ENCODE peak calls at places on chromosomes 13 and 19, in four cellular contexts. N is IMR-90, S is PC-3, Q is PC-9. C is an unnamed sample.

GRCh38 chr13:93279982-93280381 is 53.4 kb downstream of the GPC6 start:
- DNase-seq in S (no peak), Q (no peak), N (no peak), C (no peak)

GRCh38 chr13:110001622-110002275 is 215.4 kb upstream of the IRS2 start:
- DNase-seq in N (peak), S (peak), Q (no peak), C (no peak)

GRCh38 chr13:111398715-111399299 is 78.4 kb downstream of the TEX29 start:
- DNase-seq in S (no peak), Q (no peak), N (no peak), C (peak)

GRCh38 chr19:16825312-16826168 is 3.7 kb upstream of the SIN3B start:
- DNase-seq in Q (peak), S (no peak), N (peak), C (no peak)

GRCh38 chr13:94660695-94661324 is 51.5 kb downstream of the SOX21 start:
- DNase-seq in N (peak), S (peak), Q (no peak), C (no peak)

GRCh38 chr19:33132425-33132824 is 511 bp downstream of the WDR88 start:
- DNase-seq in Q (no peak), N (no peak), S (no peak), C (no peak)

GRCh38 chr19:41431426-41432386 is 4.5 kb upstream of the B3GNT8 start:
- DNase-seq in Q (no peak), N (peak), S (no peak), C (peak)

GRCh38 chr19:48918801-48919247 is 14.7 kb upstream of the DHDH start:
- DNase-seq in N (no peak), S (peak), Q (no peak), C (no peak)

GRCh38 chr13:110726726-110727125 is 13.2 kb downstream of the ING1 start:
- DNase-seq in S (no peak), Q (no peak), N (no peak), C (no peak)

GRCh38 chr13:63979951-63980350 is 2564.3 kb upstream of the PCDH20 start:
- DNase-seq in N (no peak), S (no peak), Q (no peak), C (no peak)

GRCh38 chr13:30734434-30734833 is 909 bp upstream of the ALOX5AP start:
- DNase-seq in S (peak), Q (no peak), N (peak), C (no peak)

GRCh38 chr19:966481-967088 is 17.6 kb upstream of the WDR18 start:
- DNase-seq in N (no peak), S (no peak), Q (no peak), C (no peak)

GRCh38 chr13:23380534-23380933 is 53.0 kb downstream of the SACS start:
- DNase-seq in Q (no peak), N (peak), S (no peak), C (no peak)

GRCh38 chr19:51726049-51726448 is 2.3 kb upstream of the HAS1 start:
- DNase-seq in N (peak), Q (no peak), S (no peak), C (no peak)

GRCh38 chr13:48110930-48111721 is 16.2 kb upstream of the MED4 start:
- DNase-seq in S (no peak), N (no peak), Q (no peak), C (peak)

GRCh38 chr13:112106467-112107141 is 39.7 kb downstream of the SOX1 start:
- DNase-seq in S (no peak), Q (no peak), N (no peak), C (peak)

GRCh38 chr13:103282571-103283450 is 216.6 kb upstream of the SLC10A2 start:
- DNase-seq in S (peak), N (peak), Q (peak), C (no peak)

GRCh38 chr19:56142087-56142787 is 1.1 kb downstream of the ZNF444 start:
- DNase-seq in S (peak), Q (peak), N (no peak), C (peak)

GRCh38 chr19:2434267-2434666 is 6.9 kb upstream of the TIMM13 start:
- DNase-seq in S (no peak), Q (no peak), N (no peak), C (no peak)

GRCh38 chr19:13012690-13013608 is 17.7 kb downstream of the NFIX start:
- DNase-seq in S (peak), N (peak), Q (peak), C (peak)

GRCh38 chr13:82323101-82323500 is 1559.2 kb downstream of the SLITRK1 start:
- DNase-seq in Q (no peak), S (peak), N (no peak), C (no peak)

GRCh38 chr13:64248371-64249065 is 2832.9 kb upstream of the PCDH20 start:
- DNase-seq in S (no peak), Q (no peak), N (peak), C (no peak)

GRCh38 chr19:52584686-52585085 is 14.6 kb downstream of the ZNF701 start:
- DNase-seq in S (no peak), N (no peak), Q (no peak), C (no peak)

GRCh38 chr19:19021115-19021514 is 12.2 kb downstream of the SUGP2 start:
- DNase-seq in N (peak), S (no peak), Q (no peak), C (peak)

GRCh38 chr19:50050406-50051223 is 24.8 kb downstream of the ZNF473 start:
- DNase-seq in Q (no peak), S (peak), N (peak), C (no peak)

GRCh38 chr13:94542917-94543316 is 53.0 kb downstream of the TGDS start:
- DNase-seq in S (no peak), Q (no peak), N (no peak), C (no peak)

GRCh38 chr19:18731562-18732008 is 48.1 kb downstream of the CRTC1 start:
- DNase-seq in N (peak), Q (no peak), S (no peak), C (peak)

GRCh38 chr19:42198676-42199439 is 18.6 kb downstream of the DEDD2 start:
- DNase-seq in S (no peak), Q (no peak), N (no peak), C (no peak)

GRCh38 chr13:81540777-81541176 is 1199.9 kb upstream of the SPRY2 start:
- DNase-seq in N (no peak), S (peak), Q (no peak), C (peak)

GRCh38 chr19:42250249-42250665 is 4.7 kb downstream of the ERF start:
- DNase-seq in N (no peak), S (no peak), Q (no peak), C (no peak)

GRCh38 chr13:46172531-46172991 is 9.4 kb downstream of the LCP1 start:
- DNase-seq in N (no peak), Q (no peak), S (no peak), C (no peak)

GRCh38 chr13:30998548-30999140 is 66.2 kb downstream of the TEX26 start:
- DNase-seq in N (peak), S (no peak), Q (no peak), C (no peak)

DNA sequence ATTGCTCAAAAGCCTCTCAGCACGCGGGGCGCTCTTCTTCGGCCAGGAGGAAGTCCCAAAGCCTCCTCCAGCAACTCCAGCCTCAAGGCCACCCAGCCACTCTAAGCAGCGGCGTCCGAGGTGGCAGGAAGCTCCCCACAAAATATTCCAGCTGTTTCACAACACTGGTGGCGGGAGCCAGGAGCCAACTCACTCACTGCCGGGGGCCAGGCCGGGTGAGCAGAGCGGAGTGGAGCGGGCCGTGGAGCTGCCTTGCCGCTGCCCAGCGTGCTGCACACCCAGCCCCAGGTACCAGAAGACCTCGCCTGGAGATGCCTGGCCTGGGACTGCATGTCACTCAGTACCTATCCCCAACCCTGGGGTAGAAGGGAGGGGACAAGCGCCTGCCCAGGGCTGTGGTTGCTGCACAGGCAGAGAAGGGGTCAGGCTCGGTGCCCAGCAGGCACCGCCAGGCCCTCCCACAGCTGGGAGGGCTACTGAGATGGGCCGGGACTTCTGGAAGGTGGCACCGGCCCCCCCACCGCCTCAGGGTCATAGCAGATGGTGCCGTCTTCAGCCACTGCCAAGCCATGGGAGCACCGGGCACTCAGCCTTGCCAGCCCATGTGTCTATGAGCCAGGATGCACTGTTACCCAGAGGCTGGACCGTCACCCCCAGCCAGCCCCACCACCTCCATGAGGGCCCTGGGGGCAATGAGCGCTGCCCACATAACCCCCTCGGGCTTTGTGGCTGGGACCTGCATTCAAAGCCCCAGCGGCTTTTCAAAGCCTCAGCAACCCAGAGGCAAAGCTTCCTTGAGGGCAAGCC is 59.2 kb downstream of the MLLT1 start:
- DNase-seq in N (peak), S (no peak), Q (no peak), C (no peak)
- H2AFZ ChIP-seq in N (peak), S (no peak), Q (no peak), C (no peak)

GRCh38 chr13:105948143-105948542 is 587.3 kb downstream of the EFNB2 start:
- DNase-seq in S (no peak), Q (no peak), N (no peak), C (no peak)
- H2AFZ ChIP-seq in S (no peak), Q (no peak), N (no peak), C (no peak)

DNA sequence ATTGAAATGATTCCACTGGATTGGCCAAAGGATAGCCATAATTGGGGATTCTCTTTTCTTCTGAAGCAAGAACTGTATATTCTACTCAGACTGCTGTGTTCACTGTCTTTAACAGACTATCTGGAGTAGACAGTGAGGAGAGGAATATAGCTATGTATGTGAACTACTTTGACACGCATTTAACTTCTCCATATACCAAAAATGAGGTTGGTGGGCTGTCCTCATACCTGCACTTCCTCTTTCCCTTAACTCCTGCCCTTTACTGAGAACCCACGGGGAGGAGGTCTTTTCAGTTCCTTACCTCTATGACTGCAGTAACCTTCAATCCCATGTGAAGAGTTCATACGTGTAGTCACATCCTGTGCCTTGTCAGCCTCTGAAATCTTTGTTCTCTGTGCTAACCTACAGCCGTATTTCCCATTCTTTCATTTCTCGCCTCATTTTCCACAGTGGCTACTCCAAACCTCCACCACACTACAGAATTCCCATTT is 305.8 kb downstream of the MTUS2 start:
- DNase-seq in S (no peak), Q (no peak), N (no peak), C (no peak)
- H2AFZ ChIP-seq in S (no peak), Q (no peak), N (no peak), C (no peak)

GRCh38 chr13:73462241-73462640 is 403.4 kb downstream of the KLF5 start:
- DNase-seq in Q (no peak), N (peak), S (no peak), C (no peak)
- H2AFZ ChIP-seq in Q (no peak), N (no peak), S (no peak), C (no peak)

GRCh38 chr19:4851551-4852290 is 15.7 kb downstream of the PLIN3 start:
- DNase-seq in S (peak), Q (peak), N (peak), C (peak)
- H2AFZ ChIP-seq in S (no peak), Q (no peak), N (peak), C (no peak)

GRCh38 chr13:99620806-99621205 is 119.5 kb downstream of the TM9SF2 start:
- DNase-seq in Q (no peak), N (no peak), S (no peak), C (no peak)

GRCh38 chr13:99619207-99619606 is 117.9 kb downstream of the TM9SF2 start:
- DNase-seq in Q (no peak), N (no peak), S (no peak), C (no peak)

GRCh38 chr13:99614465-99614885 is 113.2 kb downstream of the TM9SF2 start:
- DNase-seq in N (no peak), S (no peak), Q (no peak), C (peak)

DNA sequence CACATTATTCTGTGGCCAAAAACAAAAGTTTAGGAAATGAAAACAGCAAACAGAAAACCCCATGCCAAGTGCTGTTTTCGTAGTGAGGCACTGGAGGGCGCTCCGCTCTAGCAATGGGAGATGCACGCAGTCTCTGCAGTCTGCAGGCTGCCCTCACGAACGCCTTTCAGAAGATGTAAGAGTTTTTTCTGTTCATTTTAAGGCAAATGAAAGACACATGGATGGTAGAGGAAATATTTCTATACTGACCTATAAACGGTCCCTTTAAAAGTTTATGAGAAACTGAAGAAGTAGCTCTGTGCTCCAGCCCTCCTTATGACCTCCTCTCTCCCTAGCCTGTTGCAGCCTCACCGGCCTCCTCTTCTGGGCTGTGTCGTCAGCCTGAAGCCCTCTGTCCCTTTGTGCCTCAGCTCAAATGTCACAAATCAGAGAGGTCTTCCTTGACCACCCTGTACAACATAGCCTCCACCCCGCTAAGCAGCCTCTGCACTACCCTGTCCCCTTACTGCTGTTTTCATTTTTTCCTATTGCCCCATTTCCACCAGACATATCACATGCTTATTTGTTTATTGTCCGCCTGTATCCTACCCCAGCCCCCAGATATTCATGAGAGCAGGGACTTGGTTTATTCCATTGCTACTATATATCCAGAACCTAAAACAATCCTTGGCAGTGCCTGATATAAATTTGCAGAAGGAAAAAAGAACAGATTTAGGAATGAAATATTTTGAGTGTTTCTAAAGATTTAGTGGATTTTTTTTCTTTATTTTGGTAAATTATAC is 116.4 kb downstream of the TM9SF2 start:
- DNase-seq in N (peak), S (peak), Q (no peak), C (peak)
- H2AFZ ChIP-seq in N (peak), S (no peak), Q (no peak), C (no peak)

GRCh38 chr13:20923272-20923671 is 20.7 kb upstream of the XPO4 start:
- DNase-seq in Q (no peak), S (no peak), N (no peak), C (no peak)
- H2AFZ ChIP-seq in Q (no peak), S (no peak), N (no peak), C (peak)

DNA sequence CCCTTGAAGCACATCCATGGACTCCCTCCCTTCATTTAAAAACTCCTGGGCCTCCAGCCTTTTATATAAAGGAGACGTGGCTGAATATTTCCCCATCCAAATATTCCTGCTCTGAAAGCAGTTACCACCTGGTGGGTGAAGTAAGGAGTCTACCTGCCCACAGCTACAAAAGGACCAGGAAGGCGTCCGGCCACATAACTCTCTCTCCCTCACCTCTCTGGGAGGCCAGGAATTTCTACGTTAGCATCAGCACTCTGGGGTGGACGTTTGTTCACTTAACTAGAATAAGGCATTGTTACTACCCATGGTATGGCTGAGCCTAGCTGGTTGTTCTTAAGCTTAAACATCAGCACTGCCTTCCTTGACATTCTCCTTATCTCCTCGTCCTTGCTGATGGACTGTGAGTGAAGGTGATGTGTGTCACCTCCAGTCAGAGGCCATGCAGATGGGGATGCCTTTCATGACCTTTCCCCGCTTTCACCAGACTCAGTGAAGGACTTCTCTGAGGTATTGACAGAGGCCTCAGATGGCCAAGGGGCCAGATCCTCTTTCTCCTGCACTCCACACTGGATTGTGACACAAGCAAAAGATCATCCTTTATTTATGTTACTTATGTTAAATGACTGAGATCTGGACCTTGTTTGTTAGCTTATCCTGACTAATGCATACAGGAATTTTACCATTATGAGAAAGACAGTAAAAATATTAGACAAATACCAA is 22.2 kb upstream of the KPNA3 start:
- DNase-seq in S (peak), Q (no peak), N (peak), C (peak)
- H2AFZ ChIP-seq in S (no peak), Q (no peak), N (peak), C (no peak)

DNA sequence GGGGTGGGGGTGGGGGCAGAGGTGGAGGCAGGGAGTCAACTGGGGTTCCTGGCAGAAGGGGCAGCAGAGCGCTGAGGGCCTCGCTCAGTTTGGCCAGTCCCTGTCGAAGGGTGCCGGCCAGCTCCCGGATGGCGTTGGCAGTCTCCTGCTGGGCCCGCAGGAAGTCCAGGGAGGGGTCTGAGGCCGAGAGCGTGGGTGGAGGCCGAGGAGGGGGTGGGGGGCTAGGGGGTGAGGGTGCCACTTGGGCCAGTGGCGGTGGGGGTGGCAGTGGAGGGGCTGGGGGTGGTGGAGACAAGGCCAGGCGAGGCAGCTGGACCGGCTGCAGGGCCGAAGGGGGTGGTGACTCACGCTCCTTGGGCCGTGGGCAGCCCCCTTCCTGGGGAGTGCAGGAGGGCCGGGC is 4.9 kb upstream of the IRF2BP1 start:
- DNase-seq in Q (no peak), N (no peak), S (no peak), C (no peak)
- H2AFZ ChIP-seq in Q (no peak), N (no peak), S (no peak), C (no peak)

DNA sequence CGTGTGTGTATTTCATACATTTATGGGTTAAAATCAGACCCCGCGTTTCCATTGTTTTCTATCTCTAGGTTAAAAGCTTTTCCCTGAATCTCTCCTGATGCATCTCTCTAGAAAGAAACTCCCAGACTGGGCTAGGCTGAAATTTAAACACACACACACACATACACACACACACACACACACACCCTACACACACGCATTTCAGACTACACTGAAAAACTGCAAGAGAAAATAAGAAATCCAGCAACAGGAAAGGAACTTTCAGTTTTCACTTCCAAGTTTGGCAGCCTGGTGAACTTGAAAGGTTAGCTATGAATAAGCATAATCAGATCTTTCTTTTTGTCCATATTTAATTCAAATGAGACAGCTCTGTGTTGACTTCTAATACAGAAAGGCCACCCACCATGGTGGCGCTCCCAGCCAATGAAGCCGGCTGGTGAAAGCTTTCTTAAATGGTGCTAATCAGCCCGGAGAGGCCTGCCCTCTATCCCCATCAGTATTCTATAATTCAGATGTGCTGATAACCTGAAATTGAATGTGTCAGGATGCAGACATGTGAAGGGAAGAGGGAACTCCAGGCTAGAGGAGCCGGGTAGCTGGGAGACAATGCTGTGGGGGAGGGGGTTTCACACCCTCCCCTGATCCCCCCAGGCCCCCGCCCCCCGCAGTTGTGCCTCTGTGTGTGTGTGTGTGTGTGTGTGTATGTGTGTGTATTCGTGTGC is 108.3 kb upstream of the ZNF536 start:
- DNase-seq in N (no peak), Q (no peak), S (no peak), C (no peak)
- H2AFZ ChIP-seq in N (no peak), Q (no peak), S (no peak), C (no peak)

C was measured in HepG2.